ENCODE peak calls at places on chromosomes 4 and X, in six cellular contexts. S, G, V, J, A and O are unnamed samples.

GRCh38 chrX:40418413-40419195 is 162.2 kb upstream of the ATP6AP2 start:
- DNase-seq in S (no peak), J (no peak), A (no peak), V (no peak), G (no peak), O (no peak)

GRCh38 chr4:94491322-94491721 is 39.6 kb downstream of the PDLIM5 start:
- DNase-seq in J (no peak), V (no peak), S (no peak), A (no peak), G (no peak), O (no peak)

GRCh38 chrX:135974279-135974856 is 580 bp upstream of the MMGT1 start:
- DNase-seq in A (peak; percentile 83), J (peak; percentile 69), G (peak; percentile 80), S (peak; percentile 50), V (peak; percentile 59), O (peak; percentile 78)

GRCh38 chr4:89158884-89159503 is 47.7 kb downstream of the TIGD2 start:
- DNase-seq in S (peak; percentile 20), G (no peak), V (peak; percentile 65), A (peak; percentile 55), J (no peak), O (no peak)

GRCh38 chr4:8333726-8334460 is 64.3 kb downstream of the HTRA3 start:
- DNase-seq in S (no peak), V (no peak), J (no peak), G (no peak), A (no peak), O (no peak)

GRCh38 chr4:14087459-14087858 is 459.9 kb upstream of the BOD1L1 start:
- DNase-seq in S (no peak), J (no peak), A (no peak), V (no peak), G (no peak), O (no peak)

GRCh38 chr4:20572976-20573375 is 127.3 kb upstream of the PACRGL start:
- DNase-seq in G (peak; percentile 49), V (no peak), A (no peak), S (no peak), J (no peak), O (no peak)

GRCh38 chr4:160969914-160970313 is 1193.9 kb downstream of the FSTL5 start:
- DNase-seq in S (no peak), V (no peak), J (no peak), A (peak; percentile 5), G (no peak), O (no peak)

GRCh38 chrX:132181364-132181763 is 37.9 kb downstream of the RAP2C start:
- DNase-seq in V (no peak), J (no peak), G (no peak), S (no peak), A (no peak), O (no peak)

GRCh38 chr4:24044610-24045589 is 155.1 kb upstream of the PPARGC1A start:
- DNase-seq in J (no peak), V (no peak), A (no peak), G (no peak), S (no peak), O (no peak)

GRCh38 chr4:69713593-69713992 is 46.8 kb downstream of the SULT1B1 start:
- DNase-seq in S (no peak), A (no peak), G (no peak), V (no peak), J (no peak), O (no peak)

GRCh38 chrX:45851434-45851991 is 650.8 kb upstream of the DIPK2B start:
- DNase-seq in G (peak; percentile 74), S (peak; percentile 9), J (no peak), A (peak; percentile 37), V (no peak), O (no peak)

GRCh38 chr4:8788174-8788573 is 83.5 kb downstream of the HMX1 start:
- DNase-seq in G (no peak), S (no peak), J (no peak), V (no peak), A (no peak), O (no peak)

GRCh38 chrX:56382278-56382677 is 150.1 kb downstream of the KLF8 start:
- DNase-seq in J (no peak), S (no peak), G (no peak), V (no peak), A (no peak), O (no peak)

GRCh38 chrX:21972721-21973120 is 32.2 kb downstream of the SMS start:
- DNase-seq in J (no peak), A (no peak), V (no peak), G (no peak), S (no peak), O (no peak)

GRCh38 chrX:154696328-154697045 is 43.1 kb upstream of the CTAG2 start:
- DNase-seq in G (no peak), V (no peak), A (no peak), J (no peak), S (no peak), O (no peak)

GRCh38 chrX:100368167-100368566 is 41.9 kb downstream of the PCDH19 start:
- DNase-seq in A (peak; percentile 52), G (no peak), S (no peak), J (no peak), V (peak; percentile 4), O (no peak)

GRCh38 chr4:156238171-156238570 is 284.5 kb upstream of the CTSO start:
- DNase-seq in J (no peak), S (no peak), A (no peak), V (no peak), G (no peak), O (no peak)

GRCh38 chrX:21944136-21944615 is 3.7 kb downstream of the SMS start:
- DNase-seq in A (no peak), J (no peak), V (no peak), G (no peak), S (no peak), O (no peak)

GRCh38 chr4:8295471-8295870 is 25.9 kb downstream of the HTRA3 start:
- DNase-seq in V (no peak), J (no peak), S (no peak), A (no peak), G (no peak), O (no peak)

GRCh38 chr4:139603576-139604387 is 47.8 kb upstream of the SETD7 start:
- DNase-seq in V (peak; percentile 67), S (no peak), J (no peak), A (peak; percentile 76), G (no peak), O (peak; percentile 9)

GRCh38 chr4:184574861-184575260 is 74.4 kb downstream of the CASP3 start:
- DNase-seq in G (no peak), V (no peak), A (no peak), S (no peak), J (no peak), O (no peak)

GRCh38 chr4:139171878-139172691 is 4.9 kb downstream of the ELF2 start:
- DNase-seq in J (no peak), V (no peak), S (no peak), G (no peak), A (no peak), O (no peak)

GRCh38 chr4:90415116-90415515 is 287.9 kb downstream of the CCSER1 start:
- DNase-seq in S (no peak), V (no peak), A (no peak), J (no peak), G (no peak), O (no peak)

GRCh38 chrX:12973561-12974216 is 1.2 kb upstream of the TMSB4X start:
- DNase-seq in J (peak; percentile 30), V (no peak), A (no peak), S (no peak), G (no peak), O (no peak)